ENCODE peak calls at places on chromosome 6, in six cellular contexts. One of them, this sample, is unnamed.

GRCh38 chr6:1600764-1601615 is 8.7 kb upstream of the FOXC1 start:
- DNase-seq in right atrium auricular region: no peak
- DNase-seq in lower leg skin: no peak
- DNase-seq in stomach: no peak
- DNase-seq in uterus: no peak
- DNase-seq in fibroblast of the aortic adventitia: no peak
- DNase-seq in this sample: no peak

GRCh38 chr6:39302669-39303424 is 11.4 kb downstream of the KCNK17 start:
- DNase-seq in right atrium auricular region: peak
- DNase-seq in lower leg skin: peak
- DNase-seq in stomach: peak
- DNase-seq in uterus: peak
- DNase-seq in fibroblast of the aortic adventitia: peak
- DNase-seq in this sample: peak

GRCh38 chr6:41408576-41408975 is 73.2 kb downstream of the NCR2 start:
- DNase-seq in right atrium auricular region: no peak
- DNase-seq in lower leg skin: no peak
- DNase-seq in stomach: no peak
- DNase-seq in uterus: no peak
- DNase-seq in fibroblast of the aortic adventitia: no peak
- DNase-seq in this sample: no peak

GRCh38 chr6:123925360-123925759 is 121.7 kb downstream of the NKAIN2 start:
- DNase-seq in right atrium auricular region: no peak
- DNase-seq in lower leg skin: no peak
- DNase-seq in stomach: no peak
- DNase-seq in uterus: no peak
- DNase-seq in fibroblast of the aortic adventitia: no peak
- DNase-seq in this sample: peak

GRCh38 chr6:44172759-44173500 is 14.3 kb downstream of the CAPN11 start:
- DNase-seq in right atrium auricular region: peak
- DNase-seq in lower leg skin: peak
- DNase-seq in stomach: peak
- DNase-seq in uterus: peak
- DNase-seq in fibroblast of the aortic adventitia: peak
- DNase-seq in this sample: peak

GRCh38 chr6:40937491-40937890 is 101.5 kb downstream of the UNC5CL start:
- DNase-seq in right atrium auricular region: no peak
- DNase-seq in lower leg skin: no peak
- DNase-seq in stomach: no peak
- DNase-seq in uterus: no peak
- DNase-seq in fibroblast of the aortic adventitia: peak
- DNase-seq in this sample: no peak

GRCh38 chr6:1197309-1197708 is 114.6 kb upstream of the FOXQ1 start:
- DNase-seq in right atrium auricular region: no peak
- DNase-seq in lower leg skin: no peak
- DNase-seq in stomach: no peak
- DNase-seq in uterus: no peak
- DNase-seq in fibroblast of the aortic adventitia: no peak
- DNase-seq in this sample: no peak

GRCh38 chr6:168385380-168385779 is 55.6 kb upstream of the SMOC2 start:
- DNase-seq in right atrium auricular region: no peak
- DNase-seq in lower leg skin: no peak
- DNase-seq in stomach: no peak
- DNase-seq in uterus: no peak
- DNase-seq in fibroblast of the aortic adventitia: peak
- DNase-seq in this sample: no peak

GRCh38 chr6:72950114-72950860 is 275.0 kb downstream of the KHDC1L start:
- DNase-seq in right atrium auricular region: no peak
- DNase-seq in lower leg skin: no peak
- DNase-seq in stomach: no peak
- DNase-seq in uterus: no peak
- DNase-seq in fibroblast of the aortic adventitia: peak
- DNase-seq in this sample: peak

GRCh38 chr6:43223175-43223574 is 6.1 kb downstream of the DNPH1 start:
- DNase-seq in right atrium auricular region: no peak
- DNase-seq in lower leg skin: no peak
- DNase-seq in stomach: no peak
- DNase-seq in uterus: no peak
- DNase-seq in fibroblast of the aortic adventitia: no peak
- DNase-seq in this sample: no peak

GRCh38 chr6:125191916-125192609 is 38.5 kb downstream of the TPD52L1 start:
- DNase-seq in right atrium auricular region: peak
- DNase-seq in lower leg skin: peak
- DNase-seq in stomach: peak
- DNase-seq in uterus: peak
- DNase-seq in fibroblast of the aortic adventitia: peak
- DNase-seq in this sample: peak

GRCh38 chr6:140311146-140311545 is 936.7 kb upstream of the CITED2 start:
- DNase-seq in right atrium auricular region: no peak
- DNase-seq in lower leg skin: no peak
- DNase-seq in stomach: no peak
- DNase-seq in uterus: no peak
- DNase-seq in fibroblast of the aortic adventitia: no peak
- DNase-seq in this sample: peak

GRCh38 chr6:142478117-142478516 is 176.3 kb downstream of the ADGRG6 start:
- DNase-seq in right atrium auricular region: no peak
- DNase-seq in lower leg skin: no peak
- DNase-seq in stomach: no peak
- DNase-seq in uterus: no peak
- DNase-seq in fibroblast of the aortic adventitia: peak
- DNase-seq in this sample: peak

GRCh38 chr6:157647261-157647915 is 175.7 kb upstream of the SNX9 start:
- DNase-seq in right atrium auricular region: no peak
- DNase-seq in lower leg skin: no peak
- DNase-seq in stomach: no peak
- DNase-seq in uterus: no peak
- DNase-seq in fibroblast of the aortic adventitia: no peak
- DNase-seq in this sample: no peak

GRCh38 chr6:37259191-37259590 is 1.2 kb upstream of the TMEM217 start:
- DNase-seq in right atrium auricular region: no peak
- DNase-seq in lower leg skin: no peak
- DNase-seq in stomach: no peak
- DNase-seq in uterus: no peak
- DNase-seq in fibroblast of the aortic adventitia: peak
- DNase-seq in this sample: no peak

GRCh38 chr6:37257320-37257633 is 295 bp upstream of the TBC1D22B start:
- DNase-seq in right atrium auricular region: no peak
- DNase-seq in lower leg skin: no peak
- DNase-seq in stomach: no peak
- DNase-seq in uterus: no peak
- DNase-seq in fibroblast of the aortic adventitia: no peak
- DNase-seq in this sample: no peak

GRCh38 chr6:37258716-37259115 is 772 bp upstream of the TMEM217 start:
- DNase-seq in right atrium auricular region: no peak
- DNase-seq in lower leg skin: no peak
- DNase-seq in stomach: no peak
- DNase-seq in uterus: no peak
- DNase-seq in fibroblast of the aortic adventitia: peak
- DNase-seq in this sample: no peak

GRCh38 chr6:37257634-37258404 is at the start of the genes TBC1D22B and TMEM217:
- DNase-seq in right atrium auricular region: peak
- DNase-seq in lower leg skin: peak
- DNase-seq in stomach: peak
- DNase-seq in uterus: peak
- DNase-seq in fibroblast of the aortic adventitia: peak
- DNase-seq in this sample: peak

GRCh38 chr6:37258405-37258704 is 411 bp upstream of the TMEM217 start:
- DNase-seq in right atrium auricular region: no peak
- DNase-seq in lower leg skin: no peak
- DNase-seq in stomach: no peak
- DNase-seq in uterus: no peak
- DNase-seq in fibroblast of the aortic adventitia: peak
- DNase-seq in this sample: no peak
- TF ChIP-seq CTCF in right atrium auricular region: no peak
- TF ChIP-seq CTCF in lower leg skin: no peak
- TF ChIP-seq CTCF in stomach: no peak
- TF ChIP-seq CTCF in uterus: no peak
- TF ChIP-seq CTCF in fibroblast of the aortic adventitia: no peak
- TF ChIP-seq CTCF in this sample: no peak

DNA sequence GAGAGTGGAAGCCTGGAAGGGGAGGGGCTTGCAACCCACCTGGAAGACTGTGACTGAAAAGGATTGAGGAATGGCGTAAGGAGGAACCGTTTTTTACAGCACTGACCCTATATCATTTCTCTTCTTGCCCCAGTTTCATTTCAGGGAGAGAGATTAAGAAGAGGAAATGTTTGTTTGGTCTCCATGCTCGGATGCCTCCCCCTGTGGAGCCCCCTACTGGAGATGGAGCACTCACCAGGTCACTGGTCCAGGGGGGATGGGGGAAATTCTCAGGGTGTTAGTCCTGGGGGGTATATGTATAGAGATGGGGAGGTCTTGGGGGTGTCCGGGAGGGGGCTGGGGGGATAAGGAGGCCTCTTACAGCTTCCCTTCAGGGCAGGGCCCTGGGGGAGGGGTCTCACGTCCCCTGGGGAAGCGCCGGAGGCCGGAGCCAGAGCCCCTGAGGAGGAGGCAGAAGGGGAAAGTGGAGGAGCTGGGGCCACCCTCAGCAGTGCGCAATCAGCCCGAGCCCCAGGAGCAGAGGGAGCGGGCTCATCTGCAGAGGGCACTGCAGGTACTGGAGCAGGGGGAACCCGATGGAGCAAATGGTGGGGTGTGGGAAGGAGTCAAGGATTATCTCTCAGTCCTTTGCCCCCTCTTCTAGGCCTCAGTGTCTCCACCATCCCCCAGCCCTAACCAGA is 3.2 kb downstream of the CUTA start:
- DNase-seq in right atrium auricular region: no peak
- DNase-seq in lower leg skin: no peak
- DNase-seq in stomach: no peak
- DNase-seq in uterus: no peak
- DNase-seq in fibroblast of the aortic adventitia: no peak
- DNase-seq in this sample: no peak
- H3K4me3 ChIP-seq in right atrium auricular region: no peak
- H3K4me3 ChIP-seq in lower leg skin: no peak
- H3K4me3 ChIP-seq in stomach: no peak
- H3K4me3 ChIP-seq in uterus: no peak
- H3K4me3 ChIP-seq in fibroblast of the aortic adventitia: no peak
- H3K4me3 ChIP-seq in this sample: peak

DNA sequence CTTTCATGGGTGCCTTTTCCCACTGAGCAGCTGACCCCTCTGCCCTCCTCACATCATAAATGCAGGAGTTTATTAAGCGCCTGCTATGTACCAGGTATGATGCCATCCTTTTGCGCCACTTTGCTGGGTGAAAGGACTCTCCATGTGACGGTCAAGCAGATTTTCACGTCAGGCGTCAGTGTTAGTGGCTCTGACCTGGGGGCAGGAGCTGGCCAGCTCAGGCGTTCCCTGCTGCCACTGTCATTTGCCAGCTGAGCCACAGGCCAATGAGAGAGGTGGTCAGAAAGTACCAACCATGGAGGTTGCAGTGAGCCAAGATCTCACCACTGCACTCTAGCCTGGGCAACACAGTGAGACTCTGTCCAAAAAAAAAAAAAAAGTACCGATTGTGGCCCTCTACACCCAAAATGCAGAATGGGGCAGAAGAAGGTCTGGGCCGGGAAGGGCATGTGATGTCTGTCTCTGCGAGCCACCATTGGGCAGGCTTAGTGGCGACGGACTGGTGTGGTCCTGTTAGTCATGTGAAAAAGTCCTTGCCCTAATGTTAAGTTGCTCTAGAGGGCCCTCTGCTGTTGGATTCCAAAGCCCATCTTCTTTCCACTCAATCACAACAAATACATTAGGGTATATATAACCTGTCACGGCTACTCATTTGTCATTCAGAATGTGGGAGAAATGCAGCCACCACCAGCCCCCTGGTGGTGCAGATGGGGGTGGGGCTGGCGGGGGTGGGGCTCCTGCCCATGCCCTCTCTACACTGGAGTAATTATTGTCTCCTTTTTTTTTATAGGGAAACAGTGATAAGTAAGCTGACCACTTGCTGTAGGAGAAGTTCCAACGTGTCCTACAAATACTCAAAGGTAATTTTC is 18.4 kb upstream of the SLC22A1 start:
- DNase-seq in right atrium auricular region: no peak
- DNase-seq in lower leg skin: no peak
- DNase-seq in stomach: no peak
- DNase-seq in uterus: no peak
- DNase-seq in fibroblast of the aortic adventitia: peak
- DNase-seq in this sample: peak
- TF ChIP-seq CTCF in right atrium auricular region: peak
- TF ChIP-seq CTCF in lower leg skin: no peak
- TF ChIP-seq CTCF in stomach: no peak
- TF ChIP-seq CTCF in uterus: no peak
- TF ChIP-seq CTCF in fibroblast of the aortic adventitia: peak
- TF ChIP-seq CTCF in this sample: peak

DNA sequence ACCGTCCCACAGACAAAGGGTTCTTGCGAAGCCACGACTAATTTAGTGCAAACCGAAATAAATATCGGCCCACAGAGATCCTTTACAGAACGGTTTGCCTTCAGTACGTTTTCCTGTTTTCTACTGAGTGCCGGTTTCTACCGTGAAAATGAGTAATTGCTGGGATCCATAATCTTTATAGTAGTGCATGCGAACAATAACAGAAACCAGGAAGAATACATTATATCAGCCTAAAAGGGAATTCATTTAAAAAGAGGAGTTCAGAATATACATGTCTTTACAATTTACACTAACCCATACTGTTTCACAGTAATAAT is 292 bp upstream of the MTCL3 start:
- DNase-seq in right atrium auricular region: no peak
- DNase-seq in lower leg skin: no peak
- DNase-seq in stomach: no peak
- DNase-seq in uterus: no peak
- DNase-seq in fibroblast of the aortic adventitia: no peak
- DNase-seq in this sample: no peak
- H3K4me3 ChIP-seq in right atrium auricular region: no peak
- H3K4me3 ChIP-seq in lower leg skin: no peak
- H3K4me3 ChIP-seq in stomach: peak
- H3K4me3 ChIP-seq in uterus: no peak
- H3K4me3 ChIP-seq in fibroblast of the aortic adventitia: peak
- H3K4me3 ChIP-seq in this sample: peak